ENCODE peak calls at places on chromosome X, in seven cellular contexts. K is NCI-H1930; C is LoVo; X is T-helper 17 cell; J is neural crest cell; S is stimulated activated CD8-positive, alpha-beta memory T cell treated with anti-CD3 and anti-CD28 coated beads, Interleukin-4, amount 100 ng/mL, for 48 hours; H is effector memory CD4-positive, alpha-beta T cell. E is an unnamed sample.

GRCh38 chrX:46572295-46572936 is 1.1 kb upstream of the CHST7 start:
- DNase-seq in C (no peak), X (no peak), H (peak; percentile 31), S (peak; percentile 52), J (no peak), K (no peak), E (no peak)

GRCh38 chrX:4642114-4642513 is 928.7 kb upstream of the PRKX start:
- DNase-seq in J (no peak), X (no peak), H (no peak), S (no peak), K (no peak), C (no peak), E (no peak)

GRCh38 chrX:15430584-15430983 is 46.4 kb upstream of the VEGFD start:
- DNase-seq in S (no peak), X (no peak), C (no peak), J (no peak), H (no peak), K (no peak), E (no peak)

GRCh38 chrX:107659768-107660167 is 31.5 kb downstream of the PRPS1 start:
- DNase-seq in H (no peak), C (peak; percentile 12), J (no peak), X (no peak), S (no peak), K (no peak), E (no peak)

GRCh38 chrX:103664363-103664762 is 22.1 kb downstream of the MORF4L2 start:
- DNase-seq in K (no peak), S (no peak), H (no peak), X (no peak), C (no peak), J (no peak), E (no peak)

GRCh38 chrX:2136848-2137247 is 363.9 kb downstream of the DHRSX start:
- DNase-seq in X (no peak), H (no peak), K (no peak), C (no peak), S (no peak), J (no peak), E (no peak)

GRCh38 chrX:28659269-28659668 is 72.0 kb downstream of the IL1RAPL1 start:
- DNase-seq in J (no peak), C (no peak), S (peak; percentile 15), X (no peak), K (peak; percentile 51), H (no peak), E (no peak)

GRCh38 chrX:45515262-45516215 is 314.9 kb upstream of the DIPK2B start:
- DNase-seq in X (no peak), C (peak; percentile 74), H (no peak), J (no peak), K (no peak), S (peak; percentile 46), E (no peak)

GRCh38 chrX:140206657-140207056 is 241.3 kb upstream of the CXorf66 start:
- DNase-seq in X (no peak), S (no peak), H (no peak), K (no peak), J (no peak), C (no peak), E (no peak)

GRCh38 chrX:118577041-118577440 is 81.4 kb downstream of the DOCK11 start:
- DNase-seq in H (no peak), C (no peak), J (no peak), X (no peak), K (no peak), S (no peak), E (no peak)

GRCh38 chrX:130118941-130119640 is 8.8 kb upstream of the ELF4 start:
- DNase-seq in J (no peak), S (no peak), X (no peak), K (no peak), C (no peak), H (no peak), E (no peak)

GRCh38 chrX:24925430-24925829 is 90.3 kb downstream of the ARX start:
- DNase-seq in J (no peak), K (no peak), C (no peak), S (no peak), X (no peak), H (no peak), E (no peak)

GRCh38 chrX:105658136-105658535 is 164.2 kb upstream of the NRK start:
- DNase-seq in K (no peak), C (no peak), X (no peak), S (no peak), H (no peak), J (no peak), E (no peak)

GRCh38 chrX:47458528-47458927 is 24.5 kb downstream of the ZNF41 start:
- DNase-seq in X (no peak), K (no peak), C (no peak), H (no peak), J (no peak), S (peak; percentile 23), E (no peak)

GRCh38 chrX:130083656-130084382 is 26.5 kb downstream of the ELF4 start:
- DNase-seq in X (no peak), H (no peak), C (no peak), K (no peak), S (no peak), J (no peak), E (no peak)

GRCh38 chrX:34866636-34867035 is 76.0 kb upstream of the FAM47B start:
- DNase-seq in H (no peak), J (no peak), C (no peak), S (no peak), K (no peak), X (no peak), E (no peak)

GRCh38 chrX:53211391-53211978 is 13.5 kb downstream of the KDM5C start:
- DNase-seq in H (no peak), C (no peak), S (no peak), X (no peak), J (no peak), K (no peak), E (no peak)

GRCh38 chrX:3550160-3550765 is 163.2 kb downstream of the PRKX start:
- DNase-seq in X (no peak), J (no peak), C (no peak), S (no peak), K (peak; percentile 2), H (no peak), E (no peak)

GRCh38 chrX:102345916-102346315 is 93.9 kb downstream of the NXF2B start:
- DNase-seq in X (peak; percentile 31), H (peak; percentile 13), S (peak; percentile 84), K (no peak), C (peak; percentile 20), J (peak; percentile 74), E (peak; percentile 60)

GRCh38 chrX:103063918-103064434 is at the start of gene BEX1:
- DNase-seq in S (peak; percentile 32), K (peak; percentile 66), H (no peak), X (no peak), J (peak; percentile 39), C (no peak), E (peak; percentile 66)

GRCh38 chrX:40197071-40197470 is 99.3 kb upstream of the BCOR start:
- DNase-seq in K (no peak), C (no peak), H (no peak), S (no peak), X (no peak), J (no peak), E (no peak)

E was measured in ecto neural progenitor cell.